ENCODE peak calls at places on chromosome 5, in five cellular contexts. I, B, A, N and G are unnamed samples.

GRCh38 chr5:179765400-179765799 is 28.4 kb upstream of the LTC4S start:
- DNase-seq in I (no peak), B (no peak), A (no peak), N (peak; percentile 95), G (peak; percentile 43)

GRCh38 chr5:128711216-128711615 is 173.2 kb upstream of the FBN2 start:
- DNase-seq in I (no peak), B (no peak), A (no peak), N (no peak), G (no peak)

GRCh38 chr5:91136271-91136670 is 246.8 kb downstream of the ARRDC3 start:
- DNase-seq in I (no peak), B (no peak), A (no peak), N (no peak), G (no peak)

GRCh38 chr5:21709766-21710165 is 1143.4 kb downstream of the CDH12 start:
- DNase-seq in I (no peak), B (no peak), A (no peak), N (no peak), G (no peak)

GRCh38 chr5:150624334-150625163 is 15.9 kb upstream of the SYNPO start:
- DNase-seq in I (no peak), B (peak; percentile 71), A (no peak), N (no peak), G (no peak)

GRCh38 chr5:75509956-75510355 is 1.5 kb downstream of the CERT1 start:
- DNase-seq in I (no peak), B (no peak), A (no peak), N (no peak), G (no peak)

GRCh38 chr5:91383956-91384300 is 811 bp upstream of the ARRDC3 start:
- DNase-seq in I (no peak), B (peak; percentile 38), A (no peak), N (no peak), G (no peak)

GRCh38 chr5:160919610-160920009 is 67.6 kb upstream of the ATP10B start:
- DNase-seq in I (no peak), B (no peak), A (no peak), N (no peak), G (no peak)

GRCh38 chr5:116410345-116410890 is 164.2 kb downstream of the SEMA6A start:
- DNase-seq in I (no peak), B (no peak), A (no peak), N (no peak), G (no peak)

GRCh38 chr5:91000743-91001142 is 382.4 kb downstream of the ARRDC3 start:
- DNase-seq in I (no peak), B (no peak), A (no peak), N (no peak), G (no peak)

GRCh38 chr5:8756498-8757084 is 789.3 kb downstream of the SEMA5A start:
- DNase-seq in I (peak; percentile 43), B (peak; percentile 66), A (no peak), N (no peak), G (no peak)

GRCh38 chr5:168303398-168304020 is 12.1 kb downstream of the WWC1 start:
- DNase-seq in I (no peak), B (no peak), A (no peak), N (no peak), G (no peak)

GRCh38 chr5:157063776-157064430 is 5.0 kb upstream of the HAVCR1 start:
- DNase-seq in I (no peak), B (no peak), A (no peak), N (no peak), G (no peak)

GRCh38 chr5:133996683-133997252 is 8.0 kb downstream of the VDAC1 start:
- DNase-seq in I (no peak), B (peak; percentile 83), A (peak; percentile 25), N (no peak), G (no peak)

GRCh38 chr5:14946813-14947640 is 75.4 kb upstream of the ANKH start:
- DNase-seq in I (no peak), B (peak; percentile 50), A (no peak), N (no peak), G (no peak)

GRCh38 chr5:143002459-143003327 is 232.5 kb downstream of the ARHGAP26 start:
- DNase-seq in I (no peak), B (peak; percentile 68), A (no peak), N (no peak), G (no peak)

GRCh38 chr5:6886866-6887265 is 173.6 kb downstream of the TENT4A start:
- DNase-seq in I (no peak), B (no peak), A (no peak), N (no peak), G (no peak)

GRCh38 chr5:179244051-179244450 is 101.2 kb downstream of the ADAMTS2 start:
- DNase-seq in I (no peak), B (no peak), A (peak; percentile 9), N (no peak), G (no peak)

GRCh38 chr5:67773439-67773988 is 442.0 kb upstream of the PIK3R1 start:
- DNase-seq in I (no peak), B (no peak), A (no peak), N (no peak), G (no peak)

GRCh38 chr5:103589416-103590175 is 27.0 kb upstream of the NUDT12 start:
- DNase-seq in I (no peak), B (no peak), A (no peak), N (no peak), G (no peak)